ENCODE peak calls at places on chromosomes 12 and 14, in six cellular contexts. One of them, this sample, is unnamed.

GRCh38 chr12:109640961-109641360 is 67.4 kb downstream of the MVK start:
- DNase-seq in GDM1: no peak
- DNase-seq in esophagus squamous epithelium: no peak
- DNase-seq in NCI-H1436: no peak
- DNase-seq in AG09309: no peak
- DNase-seq in thoracic aorta: no peak
- DNase-seq in this sample: no peak

GRCh38 chr14:100709252-100709955 is 17.3 kb upstream of the DLK1 start:
- DNase-seq in thoracic aorta: no peak
- DNase-seq in AG09309: no peak
- DNase-seq in esophagus squamous epithelium: no peak
- DNase-seq in GDM1: no peak
- DNase-seq in NCI-H1436: no peak
- DNase-seq in this sample: no peak

GRCh38 chr14:73460691-73461127 is 2.4 kb upstream of the NUMB start:
- DNase-seq in thoracic aorta: no peak
- DNase-seq in NCI-H1436: peak
- DNase-seq in GDM1: no peak
- DNase-seq in esophagus squamous epithelium: no peak
- DNase-seq in AG09309: no peak
- DNase-seq in this sample: no peak

GRCh38 chr12:54049164-54049563 is 4.5 kb upstream of the HOXC4 start:
- DNase-seq in esophagus squamous epithelium: no peak
- DNase-seq in GDM1: no peak
- DNase-seq in AG09309: no peak
- DNase-seq in thoracic aorta: no peak
- DNase-seq in NCI-H1436: no peak
- DNase-seq in this sample: no peak

GRCh38 chr12:114681149-114681849 is 2.7 kb downstream of the TBX3 start:
- DNase-seq in NCI-H1436: no peak
- DNase-seq in GDM1: no peak
- DNase-seq in thoracic aorta: no peak
- DNase-seq in AG09309: no peak
- DNase-seq in esophagus squamous epithelium: no peak
- DNase-seq in this sample: no peak

GRCh38 chr12:105676694-105677093 is 346.2 kb downstream of the C12orf75 start:
- DNase-seq in GDM1: no peak
- DNase-seq in esophagus squamous epithelium: no peak
- DNase-seq in thoracic aorta: no peak
- DNase-seq in NCI-H1436: no peak
- DNase-seq in AG09309: no peak
- DNase-seq in this sample: no peak

GRCh38 chr12:101793401-101793800 is 37.4 kb downstream of the GNPTAB start:
- DNase-seq in esophagus squamous epithelium: no peak
- DNase-seq in NCI-H1436: no peak
- DNase-seq in AG09309: no peak
- DNase-seq in thoracic aorta: no peak
- DNase-seq in GDM1: no peak
- DNase-seq in this sample: no peak

GRCh38 chr12:76041406-76041805 is 9.8 kb upstream of the PHLDA1 start:
- DNase-seq in thoracic aorta: no peak
- DNase-seq in NCI-H1436: no peak
- DNase-seq in GDM1: no peak
- DNase-seq in AG09309: no peak
- DNase-seq in esophagus squamous epithelium: no peak
- DNase-seq in this sample: no peak

GRCh38 chr12:130513572-130513971 is 175.9 kb downstream of the PIWIL1 start:
- DNase-seq in thoracic aorta: no peak
- DNase-seq in NCI-H1436: no peak
- DNase-seq in esophagus squamous epithelium: no peak
- DNase-seq in AG09309: no peak
- DNase-seq in GDM1: no peak
- DNase-seq in this sample: no peak